ENCODE peak calls at places on chromosomes 7 and 10, in six cellular contexts. Y is COR-L47, T is T-cell, Q is neural crest cell, R is MV-4-11, U is mammary epithelial cell. F is an unnamed sample.

GRCh38 chr10:126902157-126902556 is 3.1 kb upstream of the DOCK1 start:
- DNase-seq in T (no peak), Y (no peak), R (no peak), Q (no peak), U (peak), F (peak)

GRCh38 chr7:132290021-132290420 is 286.2 kb downstream of the PLXNA4 start:
- DNase-seq in R (no peak), T (no peak), Y (peak), Q (no peak), U (no peak), F (no peak)

GRCh38 chr7:141218941-141219340 is 145.1 kb downstream of the TMEM178B start:
- DNase-seq in Q (no peak), Y (no peak), R (no peak), T (no peak), U (no peak), F (no peak)

GRCh38 chr7:39987641-39988347 is 37.7 kb downstream of the CDK13 start:
- DNase-seq in U (no peak), Y (no peak), Q (no peak), R (no peak), T (peak), F (no peak)

GRCh38 chr7:139111147-139111546 is 1.6 kb upstream of the ZC3HAV1 start:
- DNase-seq in Y (no peak), T (no peak), R (no peak), U (no peak), Q (no peak), F (no peak)

GRCh38 chr7:155515318-155515717 is 31.0 kb downstream of the CNPY1 start:
- DNase-seq in R (no peak), Y (no peak), U (no peak), Q (no peak), T (no peak), F (no peak)

GRCh38 chr7:636396-636795 is 90.1 kb upstream of the DNAAF5 start:
- DNase-seq in T (peak), Q (no peak), R (no peak), Y (no peak), U (no peak), F (peak)

GRCh38 chr10:33098966-33099663 is 141.1 kb upstream of the ITGB1 start:
- DNase-seq in Y (no peak), R (peak), U (peak), T (no peak), Q (no peak), F (no peak)

GRCh38 chr10:45655219-45655618 is 17.4 kb downstream of the ZFAND4 start:
- DNase-seq in Y (no peak), T (no peak), R (no peak), U (no peak), Q (no peak), F (no peak)

GRCh38 chr10:4767033-4767814 is 58.8 kb upstream of the AKR1E2 start:
- DNase-seq in Q (no peak), Y (peak), U (peak), T (no peak), R (peak), F (peak)

F was measured in mesendoderm.